ENCODE peak calls at places on chromosomes 13 and 19, in eight cellular contexts. Y, V, Q, N, G, F, D and O are unnamed samples.

GRCh38 chr19:23788415-23788814 is 29.7 kb upstream of the ZNF681 start:
- DNase-seq in Y (no peak), V (no peak), Q (no peak), N (no peak), G (no peak), F (no peak), D (no peak), O (no peak)

GRCh38 chr13:80116107-80116506 is 224.8 kb downstream of the SPRY2 start:
- DNase-seq in Y (no peak), V (no peak), Q (peak; percentile 87), N (no peak), G (no peak), F (no peak), D (no peak), O (no peak)

GRCh38 chr19:34364830-34365462 is at the start of gene GPI:
- DNase-seq in Y (peak; percentile 34), V (peak; percentile 80), Q (peak; percentile 34), N (peak; percentile 52), G (peak; percentile 78), F (peak; percentile 48), D (peak; percentile 91), O (peak; percentile 94)

GRCh38 chr19:33530842-33531241 is 9.3 kb upstream of the PEPD start:
- DNase-seq in Y (no peak), V (no peak), Q (no peak), N (no peak), G (no peak), F (no peak), D (no peak), O (no peak)

GRCh38 chr19:38665950-38666661 is 18.7 kb downstream of the ACTN4 start:
- DNase-seq in Y (peak; percentile 87), V (no peak), Q (peak; percentile 61), N (peak; percentile 96), G (peak; percentile 82), F (peak; percentile 67), D (no peak), O (peak; percentile 72)

GRCh38 chr19:22144394-22144793 is 52.4 kb downstream of the ZNF676 start:
- DNase-seq in Y (no peak), V (no peak), Q (peak; percentile 32), N (no peak), G (peak; percentile 21), F (no peak), D (no peak), O (no peak)

GRCh38 chr13:21385710-21386109 is 73.4 kb downstream of the ZDHHC20 start:
- DNase-seq in Y (no peak), V (no peak), Q (no peak), N (no peak), G (no peak), F (no peak), D (no peak), O (no peak)

GRCh38 chr19:33578697-33579096 is 43.1 kb upstream of the CHST8 start:
- DNase-seq in Y (no peak), V (no peak), Q (no peak), N (no peak), G (no peak), F (no peak), D (no peak), O (no peak)

GRCh38 chr13:29849731-29850212 is 645 bp downstream of the UBL3 start:
- DNase-seq in Y (peak; percentile 63), V (peak; percentile 32), Q (peak; percentile 46), N (peak; percentile 76), G (peak; percentile 76), F (peak; percentile 58), D (peak; percentile 15), O (peak; percentile 92)

GRCh38 chr19:3304871-3305423 is 61.4 kb upstream of the NFIC start:
- DNase-seq in Y (peak; percentile 66), V (peak; percentile 62), Q (peak; percentile 81), N (peak; percentile 50), G (peak; percentile 85), F (peak; percentile 45), D (peak; percentile 72), O (no peak)

GRCh38 chr19:3298853-3299449 is 67.4 kb upstream of the NFIC start:
- DNase-seq in Y (no peak), V (no peak), Q (no peak), N (no peak), G (no peak), F (no peak), D (no peak), O (no peak)

GRCh38 chr19:3302755-3303154 is 63.6 kb upstream of the NFIC start:
- DNase-seq in Y (no peak), V (no peak), Q (peak; percentile 6), N (no peak), G (no peak), F (no peak), D (no peak), O (no peak)
- TF ChIP-seq CTCF in Y (no peak), V (no peak), Q (no peak), N (no peak), G (no peak), F (no peak), D (peak; percentile 11), O (no peak)

GRCh38 chr13:111312944-111313590 is 7.4 kb upstream of the TEX29 start:
- DNase-seq in Y (no peak), V (no peak), Q (no peak), N (no peak), G (no peak), F (no peak), D (no peak), O (no peak)

GRCh38 chr13:111314852-111315251 is 5.6 kb upstream of the TEX29 start:
- DNase-seq in Y (no peak), V (no peak), Q (no peak), N (no peak), G (no peak), F (no peak), D (no peak), O (no peak)

GRCh38 chr13:111315347-111315995 is 5.0 kb upstream of the TEX29 start:
- DNase-seq in Y (no peak), V (no peak), Q (no peak), N (no peak), G (no peak), F (no peak), D (no peak), O (no peak)

GRCh38 chr13:111316161-111316730 is 4.2 kb upstream of the TEX29 start:
- DNase-seq in Y (no peak), V (no peak), Q (no peak), N (no peak), G (no peak), F (no peak), D (no peak), O (no peak)

GRCh38 chr13:111313911-111314425 is 6.5 kb upstream of the TEX29 start:
- DNase-seq in Y (no peak), V (no peak), Q (no peak), N (no peak), G (no peak), F (no peak), D (no peak), O (no peak)
- H3K4me1 ChIP-seq in Y (no peaks in the 10 kb centered on the region), V (no peaks in the 10 kb centered on the region), Q (no peaks in the 10 kb centered on the region), N (no peaks in the 10 kb centered on the region), G (no peaks in the 10 kb centered on the region), F (no peaks in the 10 kb centered on the region), D (no peaks in the 10 kb centered on the region), O (no peaks in the 10 kb centered on the region)

GRCh38 chr19:16070366-16070990 is 5.8 kb upstream of the TPM4 start:
- DNase-seq in Y (peak; percentile 82), V (peak; percentile 58), Q (no peak), N (no peak), G (no peak), F (peak; percentile 92), D (peak; percentile 86), O (peak; percentile 88)
- H3K4me3 ChIP-seq in Y (peak overlapping the region; percentile 17), V (no peak overlapping the region), Q (no peak overlapping the region), N (no peak overlapping the region), G (no peak overlapping the region), F (peak overlapping the region; percentile 61), D (no peak overlapping the region), O (no peak overlapping the region)

GRCh38 chr19:32287811-32288227 is 57.6 kb upstream of the ZNF507 start:
- DNase-seq in Y (peak; percentile 62), V (peak; percentile 44), Q (peak; percentile 77), N (peak; percentile 72), G (peak; percentile 70), F (peak; percentile 43), D (peak; percentile 35), O (peak; percentile 58)
- TF ChIP-seq CTCF in Y (peak; percentile 31), V (peak; percentile 76), Q (peak; percentile 63), N (peak; percentile 62), G (peak; percentile 70), F (peak; percentile 45), D (peak; percentile 45), O (no peak)

GRCh38 chr19:48629599-48630288 is 7.4 kb downstream of the DBP start:
- DNase-seq in Y (peak; percentile 60), V (no peak), Q (peak; percentile 83), N (peak; percentile 62), G (peak; percentile 46), F (no peak), D (no peak), O (no peak)

GRCh38 chr19:48627211-48627864 is 8.0 kb downstream of the SPHK2 start:
- DNase-seq in Y (no peak), V (no peak), Q (no peak), N (peak; percentile 85), G (no peak), F (no peak), D (no peak), O (no peak)

GRCh38 chr19:48629297-48629598 is 7.9 kb downstream of the DBP start:
- DNase-seq in Y (no peak), V (no peak), Q (no peak), N (no peak), G (no peak), F (no peak), D (no peak), O (peak; percentile 79)

GRCh38 chr19:48627865-48628314 is 8.6 kb downstream of the SPHK2 start:
- DNase-seq in Y (no peak), V (no peak), Q (no peak), N (no peak), G (no peak), F (no peak), D (no peak), O (no peak)

DNA sequence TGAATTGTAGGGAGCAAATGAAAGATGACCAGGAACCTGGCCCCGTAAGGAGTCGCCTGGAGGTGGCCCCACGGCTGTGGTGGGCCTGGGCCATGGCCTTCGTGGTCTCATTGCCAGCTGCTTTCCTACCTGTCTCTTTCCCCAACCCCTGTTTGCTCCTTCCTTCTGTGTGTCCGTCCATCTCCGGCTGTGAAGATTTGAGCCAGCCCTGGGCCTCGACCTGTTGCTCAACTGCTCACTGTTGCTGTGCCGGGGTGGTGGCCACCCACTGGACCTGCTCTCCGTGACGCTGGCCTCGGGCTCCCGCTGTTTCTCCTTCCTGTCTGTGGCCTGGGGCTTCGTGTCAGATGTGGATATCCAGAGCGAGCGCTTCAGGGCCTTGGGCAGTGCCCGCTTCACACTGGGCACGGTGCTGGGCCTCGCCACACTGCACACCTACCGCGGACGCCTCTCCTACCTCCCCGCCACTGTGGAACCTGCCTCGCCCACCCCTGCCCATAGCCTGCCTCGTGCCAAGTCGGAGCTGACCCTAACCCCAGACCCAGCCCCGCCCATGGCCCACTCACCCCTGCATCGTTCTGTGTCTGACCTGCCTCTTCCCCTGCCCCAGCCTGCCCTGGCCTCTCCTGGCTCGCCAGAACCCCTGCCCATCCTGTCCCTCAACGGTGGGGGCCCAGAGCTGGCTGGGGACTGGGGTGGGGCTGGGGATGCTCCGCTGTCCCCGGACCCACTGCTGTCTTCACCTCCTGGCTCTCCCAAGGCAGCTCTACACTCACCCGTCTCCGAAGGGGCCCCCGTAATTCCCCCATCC is 8.5 kb downstream of the DBP start:
- DNase-seq in Y (no peak), V (no peak), Q (no peak), N (peak; percentile 45), G (no peak), F (no peak), D (no peak), O (no peak)
- H3K4me1 ChIP-seq in Y (peaks cover 5% of the 10 kb centered on the region), V (peaks cover 38% of the 10 kb centered on the region), Q (peaks cover 21% of the 10 kb centered on the region), N (peaks cover 63% of the 10 kb centered on the region), G (peaks cover 9% of the 10 kb centered on the region), F (peaks cover 4% of the 10 kb centered on the region), D (peaks cover 15% of the 10 kb centered on the region), O (peaks cover 56% of the 10 kb centered on the region)